ENCODE peak calls at places on chromosome 4, in four cellular contexts. T, C, S and K are unnamed samples.

GRCh38 chr4:6200922-6201362 is 593 bp upstream of the JAKMIP1 start:
- DNase-seq in T (no peak), C (no peak), S (no peak), K (no peak)

GRCh38 chr4:107801766-107802211 is 22.9 kb upstream of the SGMS2 start:
- DNase-seq in T (peak), C (no peak), S (peak), K (no peak)

GRCh38 chr4:6771229-6771671 is 11.3 kb upstream of the KIAA0232 start:
- DNase-seq in T (no peak), C (no peak), S (no peak), K (no peak)

GRCh38 chr4:85398276-85398675 is 76.7 kb upstream of the ARHGAP24 start:
- DNase-seq in T (peak), C (peak), S (no peak), K (no peak)

GRCh38 chr4:24747234-24747975 is 48.0 kb upstream of the SOD3 start:
- DNase-seq in T (no peak), C (no peak), S (no peak), K (no peak)

GRCh38 chr4:55791666-55792065 is 27.9 kb upstream of the EXOC1L start:
- DNase-seq in T (no peak), C (peak), S (no peak), K (no peak)

GRCh38 chr4:113276448-113277158 is 227.2 kb downstream of the ANK2 start:
- DNase-seq in T (no peak), C (no peak), S (no peak), K (no peak)

GRCh38 chr4:88975925-88976511 is 81.0 kb downstream of the FAM13A start:
- DNase-seq in T (no peak), C (no peak), S (no peak), K (no peak)

GRCh38 chr4:90951037-90951436 is 823.8 kb downstream of the CCSER1 start:
- DNase-seq in T (peak), C (peak), S (no peak), K (peak)

GRCh38 chr4:59841698-59842097 is 1358.4 kb upstream of the ADGRL3 start:
- DNase-seq in T (no peak), C (no peak), S (no peak), K (no peak)

GRCh38 chr4:17957689-17958088 is 63.9 kb downstream of the LCORL start:
- DNase-seq in T (peak), C (peak), S (no peak), K (no peak)

GRCh38 chr4:109998867-109999303 is 86.2 kb downstream of the EGF start:
- DNase-seq in T (peak), C (peak), S (no peak), K (peak)

GRCh38 chr4:73662709-73663546 is 42.7 kb upstream of the RASSF6 start:
- DNase-seq in T (peak), C (peak), S (peak), K (peak)

GRCh38 chr4:84931274-84931673 is 35.2 kb downstream of the WDFY3 start:
- DNase-seq in T (no peak), C (no peak), S (no peak), K (no peak)

GRCh38 chr4:76208005-76208765 is 5.4 kb downstream of the SCARB2 start:
- DNase-seq in T (peak), C (peak), S (peak), K (peak)

GRCh38 chr4:73707918-73708577 is 32.3 kb upstream of the CXCL8 start:
- DNase-seq in T (peak), C (peak), S (peak), K (peak)